ENCODE peak calls at places on chromosomes 7 and 10, in seven cellular contexts. K, S, E, G, Y, Z and U are unnamed samples. For H3K4me1, the result is how much of the 10 kb centered on the place peaks cover.

GRCh38 chr7:7251742-7252141 is 69.4 kb downstream of the C1GALT1 start:
- DNase-seq in G (no peak), Y (peak), Z (no peak), S (no peak), E (no peak), K (no peak), U (no peak)

GRCh38 chr7:148915211-148915610 is 31.1 kb upstream of the EZH2 start:
- DNase-seq in Z (no peak), Y (peak), E (no peak), K (no peak), S (no peak), G (no peak), U (no peak)

GRCh38 chr7:22589641-22590141 is 89.7 kb upstream of the STEAP1B start:
- DNase-seq in K (peak), E (no peak), S (no peak), G (peak), Y (no peak), Z (no peak), U (peak)

GRCh38 chr7:20931739-20932138 is 145.1 kb upstream of the SP8 start:
- DNase-seq in Z (no peak), G (no peak), K (no peak), E (no peak), S (no peak), Y (no peak), U (no peak)

GRCh38 chr7:24979863-24980694 is at the start of gene OSBPL3:
- DNase-seq in S (peak), Z (peak), G (peak), K (peak), Y (peak), E (peak), U (peak)

GRCh38 chr10:108049668-108050067 is 885.2 kb upstream of the SORCS1 start:
- DNase-seq in K (no peak), S (no peak), Y (no peak), G (no peak), E (no peak), Z (no peak), U (no peak)

GRCh38 chr10:129883029-129883428 is 81.0 kb downstream of the EBF3 start:
- DNase-seq in K (no peak), S (no peak), E (no peak), G (no peak), Y (no peak), Z (no peak), U (no peak)

GRCh38 chr10:101601541-101601940 is 13.4 kb downstream of the DPCD start:
- DNase-seq in S (no peak), G (no peak), E (no peak), K (no peak), Y (no peak), Z (no peak), U (no peak)

GRCh38 chr10:59872892-59873463 is 33.4 kb downstream of the CCDC6 start:
- DNase-seq in E (no peak), K (no peak), Y (no peak), G (no peak), Z (peak), S (peak), U (no peak)

GRCh38 chr7:127708788-127709187 is 56.8 kb downstream of the SND1 start:
- DNase-seq in Y (peak), S (peak), E (peak), Z (peak), K (peak), G (peak), U (peak)

GRCh38 chr10:100346351-100346764 is 675 bp upstream of the SCD start:
- DNase-seq in E (peak), K (peak), Y (peak), Z (peak), S (peak), G (peak), U (peak)

GRCh38 chr10:100348389-100348927 is 1.4 kb downstream of the SCD start:
- DNase-seq in S (no peak), G (no peak), K (no peak), E (no peak), Z (no peak), Y (no peak), U (no peak)

GRCh38 chr10:100345570-100346330 is 1.3 kb upstream of the SCD start:
- DNase-seq in K (peak), S (peak), Z (no peak), G (peak), E (no peak), Y (peak), U (peak)

GRCh38 chr10:100347568-100348195 is 649 bp downstream of the SCD start:
- DNase-seq in G (no peak), E (no peak), S (peak), K (peak), Z (no peak), Y (peak), U (no peak)

GRCh38 chr10:100346765-100347567 is at the start of gene SCD:
- DNase-seq in K (peak), S (peak), G (peak), E (peak), Z (peak), Y (peak), U (peak)
- H3K27ac ChIP-seq in K (peak), S (peak), G (peak), E (peak), Z (peak), Y (peak), U (peak)

GRCh38 chr7:51374936-51375335 is 58.3 kb upstream of the COBL start:
- DNase-seq in E (peak), Z (no peak), G (no peak), Y (no peak), K (no peak), S (no peak), U (peak)
- TF ChIP-seq EZH2phosphoT487 in E (no peak), Z (no peak), G (no peak), Y (no peak), K (no peak), S (no peak), U (no peak)

DNA sequence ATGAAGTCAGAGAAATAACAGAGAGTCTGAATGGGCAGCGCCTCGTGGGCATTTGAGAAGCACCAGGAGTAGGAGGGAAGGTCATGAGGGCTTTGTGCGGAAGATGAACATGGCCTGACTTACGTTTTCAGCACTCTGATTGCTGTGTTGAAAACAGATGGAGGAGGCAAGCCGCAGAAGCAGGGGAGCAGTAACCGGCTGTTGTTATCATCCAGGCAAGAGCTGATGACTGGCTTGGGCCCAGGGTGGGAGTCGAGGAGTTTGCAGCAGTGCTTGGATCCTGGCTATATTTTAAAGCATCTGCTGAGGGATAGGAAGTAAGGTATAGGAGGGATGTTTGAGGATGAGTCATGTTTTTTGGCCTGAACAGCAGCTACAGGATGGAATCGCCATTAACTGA is 12.7 kb upstream of the PDLIM1 start:
- DNase-seq in K (no peak), Y (no peak), S (no peak), G (no peak), Z (no peak), E (no peak), U (peak)
- H3K4me1 ChIP-seq in K (under half), Y (under half), S (under half), G (under half), Z (under half), E (under half), U (under half)

DNA sequence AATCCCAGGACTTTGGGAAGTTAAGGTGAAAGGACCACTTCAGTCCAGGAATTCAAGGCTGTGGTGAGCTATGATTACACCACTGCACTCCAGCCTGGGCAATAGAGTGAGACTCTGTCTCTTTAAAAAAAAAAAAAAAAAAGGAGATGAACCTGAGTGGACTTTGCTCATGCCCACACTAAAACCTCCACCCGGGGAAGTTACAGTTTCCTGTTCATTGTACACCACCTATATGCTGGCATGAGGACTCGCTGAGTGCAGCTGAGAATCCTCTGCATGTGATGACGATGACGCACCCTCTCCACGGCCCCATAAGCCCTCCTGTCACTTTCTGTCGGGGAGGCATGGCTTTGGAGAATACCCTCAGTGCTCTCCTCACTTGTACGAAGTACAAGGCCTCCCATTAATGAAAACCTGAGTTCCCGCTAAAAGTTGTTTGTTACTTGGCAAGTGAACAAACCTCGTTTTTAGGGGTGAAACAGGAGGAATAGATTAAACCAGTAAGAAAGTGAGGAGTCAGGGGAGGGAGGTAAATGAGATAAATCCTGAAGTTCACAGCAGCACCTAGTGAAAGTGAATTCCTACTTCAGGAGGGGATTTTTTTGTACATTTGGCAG is 15.9 kb downstream of the TMEM176B start:
- DNase-seq in G (no peak), Z (peak), Y (no peak), S (no peak), K (no peak), E (no peak), U (no peak)
- H3K27ac ChIP-seq in G (no peak), Z (peak), Y (no peak), S (no peak), K (no peak), E (no peak), U (no peak)

GRCh38 chr7:95478139-95479037 is 7.4 kb upstream of the ASB4 start:
- DNase-seq in Y (no peak), K (peak), S (peak), E (no peak), Z (peak), G (peak), U (no peak)

GRCh38 chr7:95479992-95480624 is 5.6 kb upstream of the ASB4 start:
- DNase-seq in G (no peak), E (no peak), Y (no peak), Z (no peak), S (no peak), K (no peak), U (no peak)

GRCh38 chr7:95473276-95473985 is 12.3 kb upstream of the ASB4 start:
- DNase-seq in S (no peak), E (no peak), K (peak), Y (no peak), G (no peak), Z (no peak), U (no peak)

GRCh38 chr7:95476072-95476845 is 9.5 kb upstream of the ASB4 start:
- DNase-seq in S (no peak), G (peak), Y (no peak), K (no peak), Z (no peak), E (no peak), U (no peak)

GRCh38 chr7:95476904-95477594 is 8.7 kb upstream of the ASB4 start:
- DNase-seq in Y (peak), Z (peak), S (peak), G (peak), E (peak), K (peak), U (peak)
- TF ChIP-seq EZH2phosphoT487 in Y (no peak), Z (no peak), S (no peak), G (no peak), E (no peak), K (no peak), U (no peak)

DNA sequence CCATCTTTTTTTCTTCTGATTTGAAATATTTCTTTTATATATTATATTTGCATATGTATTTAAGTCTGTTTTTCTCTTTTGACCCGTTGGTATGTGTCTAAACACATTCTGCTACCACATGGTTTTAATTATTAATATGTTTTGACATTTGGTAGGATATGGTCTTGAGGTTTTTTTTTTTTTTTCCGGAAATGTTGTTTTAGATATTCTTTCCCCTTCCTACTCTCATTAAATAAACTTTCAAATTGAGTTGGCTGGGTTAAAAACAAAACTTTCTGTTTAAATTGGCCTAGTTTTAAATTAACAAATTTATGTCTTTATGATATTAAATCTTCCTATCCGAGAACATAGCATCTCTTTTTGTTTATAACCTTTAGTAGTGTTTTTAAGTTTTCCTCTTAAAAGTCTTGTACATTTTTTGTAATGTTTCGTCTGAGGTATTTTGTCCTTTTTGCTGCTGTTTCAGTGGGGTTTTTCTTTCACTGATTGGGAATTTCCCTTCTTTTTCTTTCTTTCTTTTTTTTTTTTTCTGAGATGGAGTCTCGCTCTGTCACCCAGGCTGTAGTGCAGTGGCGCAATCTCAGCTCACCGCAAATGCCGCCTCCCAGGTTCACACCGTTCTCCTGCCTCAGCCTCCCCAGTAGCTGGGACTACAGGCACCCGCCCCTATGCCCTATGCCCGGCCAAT is 25.4 kb downstream of the STAM start:
- DNase-seq in K (no peak), E (no peak), Y (no peak), Z (no peak), G (no peak), S (no peak), U (no peak)
- H3K4me1 ChIP-seq in K (under half), E (under half), Y (under half), Z (under half), G (half or more), S (under half), U (under half)

DNA sequence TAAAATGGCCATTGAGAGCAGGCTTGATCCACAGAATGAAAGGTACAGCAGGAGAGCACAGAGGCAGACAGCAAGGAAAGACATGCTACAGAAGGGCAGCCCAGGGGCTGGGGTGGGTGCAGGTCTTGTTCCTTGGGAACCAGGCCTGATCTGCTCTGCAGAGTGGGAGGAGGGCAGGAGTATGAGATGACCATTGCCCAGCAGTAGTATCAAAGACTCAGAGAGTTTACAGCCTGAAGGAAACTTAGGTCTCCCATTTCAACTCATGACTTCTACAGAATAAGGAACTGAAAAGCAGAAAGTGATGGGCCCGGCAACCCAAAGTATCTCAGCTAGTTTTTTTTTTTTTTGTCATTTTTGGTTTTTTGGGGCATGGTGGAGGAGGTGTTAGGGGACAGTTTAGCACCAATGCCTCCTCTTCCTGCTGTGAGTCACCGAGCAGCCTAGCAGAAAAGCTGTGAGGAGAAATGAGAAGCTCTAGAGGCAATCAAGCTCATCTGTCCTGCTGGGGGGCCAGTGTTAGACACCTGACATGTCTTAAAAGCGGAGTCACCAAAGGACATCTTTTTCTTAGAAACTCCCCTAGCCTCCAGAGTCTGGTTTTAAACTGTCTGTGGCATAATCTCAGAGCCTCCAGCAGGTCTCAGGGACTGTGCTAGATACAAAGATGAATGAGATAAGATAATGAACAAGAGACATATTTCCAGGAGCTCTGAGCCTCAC is 34.3 kb upstream of the HERPUD2 start:
- DNase-seq in G (no peak), K (no peak), E (no peak), Y (peak), Z (no peak), S (no peak), U (no peak)
- H3K27ac ChIP-seq in G (no peak), K (no peak), E (no peak), Y (peak), Z (peak), S (no peak), U (no peak)

GRCh38 chr7:159098424-159098786 is 46.3 kb downstream of the VIPR2 start:
- DNase-seq in Y (no peak), G (no peak), K (no peak), E (no peak), Z (no peak), S (no peak), U (no peak)
- TF ChIP-seq EZH2phosphoT487 in Y (no peak), G (no peak), K (no peak), E (no peak), Z (no peak), S (no peak), U (no peak)

DNA sequence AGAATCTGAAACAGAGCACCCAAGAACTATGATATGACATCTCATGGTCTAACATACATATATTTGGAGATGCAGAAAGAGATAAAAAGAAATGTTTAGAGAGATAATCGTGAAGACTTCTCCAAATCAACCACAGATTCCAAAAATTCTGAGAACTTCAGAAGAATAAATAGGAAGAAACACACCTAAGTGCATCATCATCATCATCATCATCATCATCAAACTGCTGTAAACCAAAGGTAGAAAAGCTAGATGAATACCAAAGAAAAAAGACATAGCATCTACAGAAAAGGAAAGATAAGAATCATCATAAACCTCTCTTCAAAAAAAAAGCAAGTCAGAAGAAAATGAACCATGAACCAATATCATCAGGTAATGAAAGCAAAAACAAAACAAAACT is 124.2 kb downstream of the PPP1R3A start:
- DNase-seq in Z (no peak), G (no peak), E (no peak), Y (no peak), K (no peak), S (no peak), U (no peak)
- H3K4me1 ChIP-seq in Z (under half), G (under half), E (under half), Y (under half), K (under half), S (under half), U (under half)